ENCODE peak calls at places on chromosomes 3 and 15, in ten cellular contexts. H is uterus; P is stomach; G is NCI-H460; O is hypothalamus; Y is natural killer cell treated with Interleukin-12 subunit alpha and Interleukin-12 subunit beta and Interleukin-15 and Interleukin-18, amount 100 ng/mL, for 72 hours; U is A172; M is activated T-helper 1 cell treated with anti-CD3 and anti-CD28 coated beads, Interleukin-2, amount 50 U/mL, for 16 hours; D is mucosa of gallbladder; Q is left lung. J is an unnamed sample.

GRCh38 chr3:192571197-192571791 is 156.0 kb downstream of the FGF12 start:
- DNase-seq in H (peak), P (peak), G (peak), O (no peak), Y (no peak), U (peak), M (no peak), D (peak), Q (peak), J (peak)

GRCh38 chr15:54256190-54256589 is 277.9 kb downstream of the UNC13C start:
- DNase-seq in H (no peak), P (no peak), G (no peak), O (no peak), Y (no peak), U (no peak), M (no peak), D (no peak), Q (no peak), J (no peak)

GRCh38 chr3:129604223-129604941 is 2.1 kb downstream of the PLXND1 start:
- DNase-seq in H (no peak), P (no peak), G (no peak), O (no peak), Y (no peak), U (no peak), M (no peak), D (no peak), Q (no peak), J (no peak)

GRCh38 chr15:90086868-90087268 is 15.4 kb downstream of the IDH2 start:
- DNase-seq in H (no peak), P (no peak), G (peak), O (no peak), Y (no peak), U (peak), M (no peak), D (no peak), Q (no peak), J (peak)

GRCh38 chr3:63228677-63229076 is 49.4 kb upstream of the SYNPR start:
- DNase-seq in H (no peak), P (no peak), G (peak), O (no peak), Y (no peak), U (peak), M (no peak), D (peak), Q (no peak), J (peak)

GRCh38 chr3:189269356-189269755 is 97.6 kb downstream of the TPRG1 start:
- DNase-seq in H (no peak), P (no peak), G (no peak), O (no peak), Y (no peak), U (no peak), M (no peak), D (no peak), Q (no peak), J (no peak)

GRCh38 chr3:61885414-61885813 is 324.0 kb downstream of the PTPRG start:
- DNase-seq in H (no peak), P (no peak), G (no peak), O (no peak), Y (no peak), U (no peak), M (no peak), D (no peak), Q (no peak), J (no peak)

GRCh38 chr3:73179601-73180000 is 118.1 kb downstream of the EBLN2 start:
- DNase-seq in H (no peak), P (no peak), G (no peak), O (no peak), Y (no peak), U (no peak), M (no peak), D (no peak), Q (no peak), J (no peak)

GRCh38 chr3:146895026-146895749 is 290.0 kb upstream of the PLSCR5 start:
- DNase-seq in H (no peak), P (no peak), G (no peak), O (no peak), Y (no peak), U (no peak), M (no peak), D (no peak), Q (no peak), J (no peak)

GRCh38 chr3:160376681-160377080 is 22.3 kb downstream of the IFT80 start:
- DNase-seq in H (no peak), P (no peak), G (no peak), O (no peak), Y (no peak), U (no peak), M (no peak), D (no peak), Q (no peak), J (no peak)

GRCh38 chr3:54857343-54857742 is 70.5 kb downstream of the LRTM1 start:
- DNase-seq in H (no peak), P (no peak), G (no peak), O (no peak), Y (no peak), U (peak), M (no peak), D (no peak), Q (no peak), J (peak)

GRCh38 chr3:143036557-143036956 is 35.2 kb downstream of the U2SURP start:
- DNase-seq in H (no peak), P (no peak), G (no peak), O (no peak), Y (no peak), U (no peak), M (no peak), D (peak), Q (no peak), J (no peak)

GRCh38 chr3:177827517-177828249 is 630.4 kb upstream of the TBL1XR1 start:
- DNase-seq in H (no peak), P (no peak), G (peak), O (no peak), Y (no peak), U (peak), M (no peak), D (peak), Q (no peak), J (peak)

GRCh38 chr3:16715281-16715680 is 110.1 kb upstream of the DAZL start:
- DNase-seq in H (no peak), P (no peak), G (no peak), O (no peak), Y (no peak), U (no peak), M (no peak), D (no peak), Q (no peak), J (no peak)

GRCh38 chr3:62982795-62983455 is 107.7 kb upstream of the CADPS start:
- DNase-seq in H (no peak), P (no peak), G (no peak), O (no peak), Y (no peak), U (no peak), M (no peak), D (no peak), Q (no peak), J (no peak)

GRCh38 chr3:136955813-136956212 is 2.0 kb upstream of the IL20RB start:
- DNase-seq in H (no peak), P (no peak), G (no peak), O (no peak), Y (no peak), U (peak), M (no peak), D (peak), Q (no peak), J (no peak)

GRCh38 chr3:159839561-159840379 is 148.9 kb upstream of the IL12A start:
- DNase-seq in H (no peak), P (no peak), G (no peak), O (peak), Y (no peak), U (no peak), M (no peak), D (no peak), Q (peak), J (no peak)

GRCh38 chr3:34511891-34512290 is 713.5 kb downstream of the PDCD6IP start:
- DNase-seq in H (no peak), P (no peak), G (no peak), O (no peak), Y (no peak), U (no peak), M (no peak), D (no peak), Q (no peak), J (no peak)